ENCODE peak calls at places on chromosomes 7 and 10, in nine cellular contexts. G, H, E, U, S, X, N, I and J are unnamed samples.

GRCh38 chr7:36205844-36206243 is 52.8 kb downstream of the EEPD1 start:
- DNase-seq in N (no peak), G (no peak), U (peak; percentile 64), H (no peak), I (no peak), E (no peak), S (no peak), X (no peak), J (no peak)

GRCh38 chr10:78913219-78914059 is 155.3 kb upstream of the ZMIZ1 start:
- DNase-seq in U (peak; percentile 77), S (no peak), E (no peak), X (peak; percentile 92), I (no peak), N (no peak), G (no peak), H (no peak), J (peak; percentile 88)

GRCh38 chr7:151378496-151379192 is 31.2 kb downstream of the WDR86 start:
- DNase-seq in I (no peak), N (peak; percentile 8), X (no peak), G (no peak), S (no peak), E (no peak), H (no peak), U (no peak), J (peak; percentile 74)

GRCh38 chr10:35668865-35669650 is 27.0 kb upstream of the FZD8 start:
- DNase-seq in E (no peak), U (no peak), I (no peak), N (no peak), G (no peak), H (no peak), S (no peak), X (no peak), J (no peak)

GRCh38 chr10:5633166-5633565 is 33.2 kb downstream of the ASB13 start:
- DNase-seq in X (no peak), G (no peak), S (peak; percentile 21), E (no peak), H (no peak), N (no peak), I (no peak), U (no peak), J (peak; percentile 13)

GRCh38 chr7:74424291-74424880 is 29.3 kb upstream of the GTF2IRD1 start:
- DNase-seq in E (no peak), X (no peak), G (no peak), U (no peak), H (no peak), N (no peak), S (no peak), I (no peak), J (peak; percentile 52)

GRCh38 chr10:69375307-69376151 is 41.2 kb downstream of the TACR2 start:
- DNase-seq in S (peak; percentile 47), H (peak; percentile 52), N (no peak), I (no peak), E (no peak), G (peak; percentile 91), X (peak; percentile 75), U (peak; percentile 38), J (peak; percentile 78)

GRCh38 chr7:16847381-16847860 is 34.4 kb downstream of the AGR3 start:
- DNase-seq in G (peak; percentile 70), E (no peak), N (peak; percentile 95), H (no peak), S (no peak), X (no peak), I (peak; percentile 6), U (peak; percentile 84), J (no peak)

GRCh38 chr7:18903676-18904075 is 213.8 kb downstream of the TWIST1 start:
- DNase-seq in U (no peak), N (no peak), G (peak; percentile 55), H (no peak), I (no peak), S (peak; percentile 15), X (no peak), E (no peak), J (no peak)

GRCh38 chr7:25722856-25723255 is 429.1 kb upstream of the NFE2L3 start:
- DNase-seq in X (no peak), H (no peak), I (no peak), E (no peak), G (no peak), S (no peak), N (no peak), U (no peak), J (no peak)

GRCh38 chr10:79560160-79560709 is at the start of gene SFTPA2:
- DNase-seq in H (no peak), G (no peak), I (no peak), N (no peak), X (no peak), S (no peak), U (peak; percentile 34), E (no peak), J (no peak)

GRCh38 chr7:152459724-152460251 is 24.0 kb upstream of the KMT2C start:
- DNase-seq in U (peak; percentile 22), X (peak; percentile 45), N (peak; percentile 64), I (peak; percentile 40), H (no peak), S (peak; percentile 55), G (peak; percentile 82), E (no peak), J (no peak)

GRCh38 chr10:71854031-71854430 is 3.0 kb upstream of the PSAP start:
- DNase-seq in G (no peak), E (no peak), S (peak; percentile 73), N (peak; percentile 39), U (no peak), H (peak; percentile 57), X (no peak), I (peak; percentile 63), J (no peak)

GRCh38 chr10:23755557-23755956 is 316.7 kb downstream of the OTUD1 start:
- DNase-seq in E (no peak), X (no peak), H (no peak), U (no peak), N (no peak), G (no peak), S (no peak), I (no peak), J (no peak)

GRCh38 chr7:105794741-105795729 is 81.4 kb downstream of the ATXN7L1 start:
- DNase-seq in X (no peak), U (peak; percentile 25), S (peak; percentile 81), N (no peak), E (no peak), G (no peak), H (peak; percentile 87), I (peak; percentile 84), J (no peak)

GRCh38 chr7:107427462-107427861 is 42.4 kb upstream of the GPR22 start:
- DNase-seq in N (no peak), G (no peak), H (no peak), S (no peak), U (no peak), X (no peak), I (no peak), E (no peak), J (no peak)

GRCh38 chr10:75379234-75379724 is 22.3 kb downstream of the ZNF503 start:
- DNase-seq in E (no peak), U (no peak), N (no peak), S (no peak), G (no peak), X (no peak), I (no peak), H (peak; percentile 14), J (no peak)

DNA sequence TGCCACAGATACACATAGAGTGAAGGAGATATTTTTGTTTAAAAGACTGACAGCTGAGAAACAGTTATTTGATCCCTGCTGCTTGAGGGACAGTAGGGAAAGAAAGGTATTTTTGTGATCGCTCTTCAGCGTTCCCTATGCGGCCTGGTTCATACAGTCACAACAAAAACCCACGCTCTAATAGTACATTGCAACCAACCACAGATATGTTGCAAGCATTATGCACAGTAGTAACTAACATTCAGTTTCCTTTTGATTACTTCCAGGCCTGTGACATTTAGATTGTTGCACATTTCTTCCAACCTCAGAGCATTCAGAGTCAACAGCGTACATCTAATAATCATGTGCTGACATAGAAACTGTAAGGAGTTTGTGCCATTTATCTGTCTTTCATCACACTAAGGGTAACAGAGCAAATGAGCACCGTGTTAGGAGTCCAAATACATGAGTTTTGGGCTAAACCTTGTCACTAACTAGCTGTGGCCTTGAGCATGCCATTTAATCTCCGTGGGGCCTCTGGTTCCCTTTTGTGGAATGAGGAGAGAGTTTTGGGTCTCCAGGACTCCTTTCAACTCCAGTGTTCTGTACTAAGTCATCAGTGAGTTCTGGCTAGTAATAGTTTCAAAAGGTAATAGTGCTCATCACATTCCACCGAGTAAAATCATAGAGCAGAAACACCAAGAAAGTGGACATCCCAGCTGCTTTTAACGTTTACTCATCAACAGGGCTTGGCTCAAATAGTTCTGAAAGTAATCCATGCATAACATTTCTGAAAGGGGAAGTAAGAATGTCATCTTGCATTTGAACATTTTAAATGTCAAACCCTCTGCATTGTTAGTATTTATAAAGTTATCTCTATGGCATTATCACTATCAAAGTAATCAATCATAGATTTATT is 99.0 kb upstream of the FZD1 start:
- DNase-seq in H (peak; percentile 78), N (peak; percentile 85), I (peak; percentile 88), G (no peak), X (peak; percentile 83), U (no peak), S (peak; percentile 93), E (no peak), J (no peak)
- H3K9ac ChIP-seq in H (no peak overlapping the region), N (no peak overlapping the region), I (peak overlapping the region; percentile 1), G (no peak overlapping the region), X (peak overlapping the region; percentile 47), U (no peak overlapping the region), S (peak overlapping the region; percentile 70), E (no peak overlapping the region), J (no peak overlapping the region)

GRCh38 chr10:33314788-33315561 is 19.5 kb downstream of the NRP1 start:
- DNase-seq in U (no peak), N (no peak), X (no peak), H (peak; percentile 89), E (no peak), S (no peak), G (no peak), I (peak; percentile 80), J (no peak)
- H3K36me3 ChIP-seq in U (no peaks in the 10 kb centered on the region), N (peaks cover 9% of the 10 kb centered on the region), X (no peaks in the 10 kb centered on the region), H (no peaks in the 10 kb centered on the region), E (no peaks in the 10 kb centered on the region), S (peaks cover 37% of the 10 kb centered on the region), G (no peaks in the 10 kb centered on the region), I (peaks cover 3% of the 10 kb centered on the region), J (peaks cover 17% of the 10 kb centered on the region)

GRCh38 chr7:23022831-23023230 is 8.9 kb upstream of the HYCC1 start:
- DNase-seq in G (no peak), I (no peak), X (no peak), U (no peak), N (no peak), E (no peak), S (no peak), H (no peak), J (no peak)
- H3K27ac ChIP-seq in G (no peak overlapping the region), I (peak overlapping the region; percentile 88), X (no peak overlapping the region), U (no peak overlapping the region), N (no peak overlapping the region), E (no peak overlapping the region), S (peak overlapping the region; percentile 93), H (peak overlapping the region; percentile 97), J (no peak overlapping the region)

DNA sequence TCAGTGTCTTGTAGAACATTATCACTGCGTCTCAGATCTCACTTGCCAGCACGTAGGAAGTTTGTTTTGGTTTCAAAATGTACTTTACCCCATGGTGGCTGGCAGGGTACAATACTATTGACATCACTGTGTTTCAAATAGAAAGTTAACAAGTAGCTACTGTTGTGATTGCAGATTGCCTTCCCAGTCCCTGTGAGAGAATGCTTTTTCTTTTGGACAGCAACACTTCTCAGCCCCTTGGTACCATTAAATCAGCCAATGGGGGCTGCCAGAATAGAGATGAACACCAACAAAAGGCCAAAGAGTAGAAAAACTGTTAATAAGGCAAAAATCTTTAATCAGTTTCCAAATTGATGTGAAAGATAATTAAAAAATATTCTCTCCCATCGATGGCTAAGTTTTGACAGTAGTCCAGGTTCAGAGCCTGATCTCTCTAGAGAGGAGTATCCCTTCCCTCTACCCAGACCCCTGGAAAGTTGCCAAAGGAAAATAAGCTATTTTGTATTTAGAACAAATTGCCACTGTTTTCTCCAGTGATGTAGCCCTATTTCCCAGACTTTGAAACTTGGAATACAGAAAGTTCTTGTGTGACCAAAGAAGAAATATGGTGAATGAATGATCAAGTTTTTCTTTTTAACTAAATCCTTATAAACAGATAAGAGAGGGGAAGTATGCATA is 34.9 kb downstream of the SMNDC1 start:
- DNase-seq in G (no peak), U (peak; percentile 45), H (peak; percentile 53), S (peak; percentile 27), E (no peak), N (no peak), I (peak; percentile 25), X (no peak), J (no peak)
- H3K9ac ChIP-seq in G (no peak overlapping the region), U (peak overlapping the region; percentile 46), H (no peak overlapping the region), S (no peak overlapping the region), E (no peak overlapping the region), N (no peak overlapping the region), I (no peak overlapping the region), X (no peak overlapping the region), J (peak overlapping the region; percentile 23)